ENCODE peak calls at places on chromosome 13, in five cellular contexts. P, H, G, F and L are unnamed samples.

GRCh38 chr13:59531571-59532091 is 632.1 kb downstream of the DIAPH3 start:
- DNase-seq in F (peak), P (peak), H (peak), G (peak), L (peak)

GRCh38 chr13:40206241-40207109 is 460.0 kb downstream of the FOXO1 start:
- DNase-seq in F (peak), H (no peak), P (no peak), G (no peak), L (no peak)

GRCh38 chr13:51829236-51829899 is 15.6 kb downstream of the TMEM272 start:
- DNase-seq in F (no peak), P (no peak), G (no peak), H (no peak), L (no peak)

GRCh38 chr13:96960379-96960778 is 33.9 kb downstream of the OXGR1 start:
- DNase-seq in H (no peak), P (no peak), G (no peak), F (no peak), L (no peak)

GRCh38 chr13:23460309-23460708 is 26.8 kb upstream of the SACS start:
- DNase-seq in P (no peak), H (no peak), F (no peak), G (no peak), L (no peak)

GRCh38 chr13:30618938-30619289 is 1.2 kb downstream of the USPL1 start:
- DNase-seq in P (no peak), G (no peak), H (no peak), F (no peak), L (peak)

GRCh38 chr13:110126391-110126961 is 180.5 kb downstream of the COL4A1 start:
- DNase-seq in H (no peak), F (peak), P (peak), G (no peak), L (no peak)

GRCh38 chr13:109704771-109705628 is 81.4 kb downstream of the IRS2 start:
- DNase-seq in F (no peak), P (peak), G (no peak), H (no peak), L (no peak)

GRCh38 chr13:28532226-28533048 is 37.5 kb upstream of the FLT1 start:
- DNase-seq in F (no peak), H (no peak), G (peak), P (no peak), L (peak)

GRCh38 chr13:80342541-80343371 is 1.8 kb upstream of the SPRY2 start:
- DNase-seq in F (peak), H (no peak), G (peak), P (peak), L (peak)

GRCh38 chr13:71722206-71722605 is 144.8 kb downstream of the DACH1 start:
- DNase-seq in G (no peak), P (no peak), H (no peak), F (peak), L (no peak)

GRCh38 chr13:29369060-29369743 is 226.3 kb downstream of the SLC7A1 start:
- DNase-seq in P (no peak), F (peak), H (no peak), G (no peak), L (peak)

GRCh38 chr13:19713186-19713965 is 69.4 kb downstream of the PSPC1 start:
- DNase-seq in G (no peak), P (no peak), H (no peak), F (peak), L (peak)

GRCh38 chr13:29568731-29569130 is 26.8 kb downstream of the SLC7A1 start:
- DNase-seq in F (no peak), G (no peak), H (no peak), P (no peak), L (no peak)

GRCh38 chr13:52695856-52696255 is 43.2 kb downstream of the SUGT1 start:
- DNase-seq in G (no peak), F (peak), P (no peak), H (no peak), L (no peak)

GRCh38 chr13:22102237-22102636 is 431.4 kb downstream of the FGF9 start:
- DNase-seq in H (no peak), F (no peak), G (no peak), P (no peak), L (no peak)

GRCh38 chr13:43376596-43376995 is 353.2 kb downstream of the DNAJC15 start:
- DNase-seq in H (no peak), G (no peak), P (no peak), F (no peak), L (no peak)

GRCh38 chr13:23074054-23074805 is 106.5 kb upstream of the SGCG start:
- DNase-seq in P (no peak), G (no peak), F (peak), H (no peak), L (no peak)

GRCh38 chr13:40665754-40666057 is 735 bp downstream of the FOXO1 start:
- DNase-seq in P (no peak), F (no peak), G (no peak), H (no peak), L (no peak)

GRCh38 chr13:91358384-91358776 is 10.9 kb downstream of the MIR17HG start:
- DNase-seq in G (no peak), P (no peak), H (no peak), F (no peak), L (no peak)

GRCh38 chr13:27283906-27284523 is 13.4 kb downstream of the RASL11A start:
- DNase-seq in P (no peak), H (no peak), F (no peak), G (no peak), L (peak)

GRCh38 chr13:49374585-49375290 is 69.1 kb downstream of the CAB39L start:
- DNase-seq in P (no peak), F (peak), H (no peak), G (no peak), L (peak)

GRCh38 chr13:59492030-59492636 is 671.6 kb downstream of the DIAPH3 start:
- DNase-seq in F (peak), G (no peak), H (no peak), P (no peak), L (no peak)

GRCh38 chr13:113783966-113784644 is 25.1 kb downstream of the TMEM255B start:
- DNase-seq in P (peak), H (no peak), G (no peak), F (no peak), L (no peak)

GRCh38 chr13:33109319-33109718 is 93.1 kb downstream of the KL start:
- DNase-seq in P (no peak), F (no peak), G (no peak), H (no peak), L (no peak)

GRCh38 chr13:112638919-112639318 is 50.9 kb upstream of the ATP11A start:
- DNase-seq in G (no peak), P (peak), H (no peak), F (no peak), L (no peak)

GRCh38 chr13:31875134-31875533 is 135.8 kb downstream of the RXFP2 start:
- DNase-seq in F (no peak), H (no peak), G (no peak), P (no peak), L (no peak)

GRCh38 chr13:53783466-53783865 is 754.9 kb downstream of the OLFM4 start:
- DNase-seq in P (no peak), G (no peak), H (no peak), F (no peak), L (no peak)

GRCh38 chr13:67299072-67299635 is 69.0 kb upstream of the PCDH9 start:
- DNase-seq in G (no peak), P (no peak), F (peak), H (no peak), L (no peak)

GRCh38 chr13:70568571-70568970 is 460.3 kb upstream of the KLHL1 start:
- DNase-seq in G (peak), P (no peak), F (peak), H (no peak), L (peak)

GRCh38 chr13:19567820-19568534 is 6.6 kb upstream of the TPTE2 start:
- DNase-seq in G (no peak), H (no peak), F (no peak), P (no peak), L (no peak)

GRCh38 chr13:99028890-99029289 is 51.0 kb upstream of the DOCK9 start:
- DNase-seq in H (no peak), P (no peak), F (no peak), G (no peak), L (peak)

GRCh38 chr13:88707652-88708051 is 1036.5 kb downstream of the SLITRK5 start:
- DNase-seq in H (no peak), G (no peak), F (no peak), P (no peak), L (no peak)

GRCh38 chr13:54949735-54950134 is 1921.1 kb downstream of the OLFM4 start:
- DNase-seq in H (no peak), P (no peak), F (no peak), G (no peak), L (no peak)

GRCh38 chr13:75373988-75374387 is 108.0 kb downstream of the TBC1D4 start:
- DNase-seq in F (no peak), P (no peak), H (no peak), G (no peak), L (no peak)

GRCh38 chr13:100088648-100089601 is at the start of gene PCCA:
- DNase-seq in P (peak), F (peak), H (peak), G (peak), L (peak)
- TF ChIP-seq POLR2A in P (no peak), F (no peak), H (no peak), G (peak), L (peak)

GRCh38 chr13:102845630-102846260 is at the start of gene ERCC5:
- DNase-seq in G (peak), H (peak), F (peak), P (peak), L (peak)
- TF ChIP-seq POLR2A in G (peak), H (peak), F (peak), P (no peak), L (peak)

DNA sequence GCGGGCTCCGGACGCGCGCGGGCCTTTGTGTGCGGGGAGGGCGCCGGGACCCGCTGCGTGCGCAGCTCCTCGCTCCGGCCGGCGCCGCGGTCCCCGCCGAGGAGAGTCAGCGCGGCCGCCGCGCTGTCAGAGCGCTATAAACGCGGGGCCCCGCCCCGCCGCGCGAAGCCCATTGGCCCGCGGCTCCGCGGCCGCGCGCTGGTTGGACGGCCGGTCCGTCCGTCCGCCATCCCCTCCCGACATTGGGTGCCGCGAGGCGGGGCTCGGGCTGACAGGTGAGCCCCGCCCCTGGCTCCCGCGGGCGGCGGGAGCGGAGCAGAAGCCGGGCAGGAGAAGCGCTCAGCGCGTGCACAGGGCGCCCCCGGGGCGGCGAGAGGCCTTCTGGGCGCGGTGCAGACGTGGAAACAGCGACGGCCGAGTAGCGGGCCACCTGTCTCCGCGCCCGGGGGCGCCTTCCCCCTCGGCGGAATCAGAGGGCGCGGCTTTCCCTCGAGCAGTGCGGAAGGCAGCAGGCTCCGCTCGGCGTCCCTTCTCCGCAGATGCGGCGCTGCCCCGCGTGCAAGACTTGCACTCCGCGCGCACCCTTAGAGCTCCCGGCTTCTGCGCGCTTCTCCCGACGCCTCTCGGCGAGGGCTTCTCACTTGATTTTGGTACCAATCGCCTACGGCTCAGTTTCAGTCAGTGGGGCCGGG is at the start of gene EFNB2:
- DNase-seq in H (peak), P (peak), F (peak), G (peak), L (peak)
- TF ChIP-seq POLR2A in H (peak), P (no peak), F (peak), G (peak), L (peak)

DNA sequence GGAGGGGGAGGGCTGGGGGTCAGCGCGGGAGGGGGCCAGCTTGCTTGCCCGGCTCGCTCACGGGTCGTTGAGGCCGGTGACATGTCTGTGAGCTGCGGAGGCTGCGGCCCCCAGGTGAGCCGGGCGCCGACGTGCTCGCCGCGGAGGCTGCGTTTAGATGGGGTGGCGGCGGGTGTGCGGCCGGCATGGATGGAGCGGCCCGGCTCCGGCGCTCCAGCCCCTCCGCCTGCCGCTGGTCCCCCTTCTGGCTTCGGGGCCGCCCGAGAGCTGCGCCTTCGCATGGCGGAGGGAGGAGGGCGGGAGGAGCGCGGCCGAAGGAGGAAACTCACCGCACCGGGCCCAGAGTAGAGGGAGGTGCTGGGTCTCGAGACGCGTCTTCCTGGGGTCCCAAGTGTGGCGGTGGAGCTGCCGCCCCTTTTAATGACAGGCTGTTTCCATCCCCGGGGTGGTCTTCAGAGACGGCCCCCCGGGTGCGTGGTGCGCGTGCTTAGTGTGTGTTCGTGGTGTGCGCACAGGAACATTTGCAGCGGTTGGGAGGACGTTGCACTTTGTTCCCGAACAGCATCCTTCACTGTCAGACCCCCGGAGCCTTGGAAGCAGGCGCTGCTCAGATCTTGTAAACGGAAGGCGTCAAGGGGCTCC is at the start of gene AKAP11:
- DNase-seq in P (peak), G (no peak), F (peak), H (no peak), L (peak)
- TF ChIP-seq POLR2A in P (no peak), G (peak), F (no peak), H (no peak), L (peak)